ENCODE peak calls at places on chromosomes 2 and 18, in five cellular contexts. One of them, this sample, is unnamed.

GRCh38 chr2:18378020-18378653 is 182.3 kb downstream of the RDH14 start:
- DNase-seq in occipital lobe: no peak
- DNase-seq in EL: peak
- DNase-seq in fibroblast of villous mesenchyme: peak
- DNase-seq in activated effector memory CD4-positive, alpha-beta T cell treated with Interleukin-2 at 50 U/mL for 16 hours: no peak
- DNase-seq in this sample: peak

GRCh38 chr18:26429535-26429934 is 118.8 kb downstream of the KCTD1 start:
- DNase-seq in occipital lobe: no peak
- DNase-seq in EL: peak
- DNase-seq in fibroblast of villous mesenchyme: peak
- DNase-seq in activated effector memory CD4-positive, alpha-beta T cell treated with Interleukin-2 at 50 U/mL for 16 hours: no peak
- DNase-seq in this sample: peak

GRCh38 chr18:63378919-63379638 is 12.1 kb upstream of the KDSR start:
- DNase-seq in occipital lobe: no peak
- DNase-seq in EL: no peak
- DNase-seq in fibroblast of villous mesenchyme: peak
- DNase-seq in activated effector memory CD4-positive, alpha-beta T cell treated with Interleukin-2 at 50 U/mL for 16 hours: no peak
- DNase-seq in this sample: no peak

GRCh38 chr2:170336916-170337315 is 159.0 kb downstream of the MYO3B start:
- DNase-seq in occipital lobe: no peak
- DNase-seq in EL: no peak
- DNase-seq in fibroblast of villous mesenchyme: no peak
- DNase-seq in activated effector memory CD4-positive, alpha-beta T cell treated with Interleukin-2 at 50 U/mL for 16 hours: no peak
- DNase-seq in this sample: no peak

GRCh38 chr18:80228051-80228848 is 19.1 kb downstream of the PARD6G start:
- DNase-seq in occipital lobe: no peak
- DNase-seq in EL: no peak
- DNase-seq in fibroblast of villous mesenchyme: no peak
- DNase-seq in activated effector memory CD4-positive, alpha-beta T cell treated with Interleukin-2 at 50 U/mL for 16 hours: no peak
- DNase-seq in this sample: no peak

GRCh38 chr18:49886891-49887764 is 73.8 kb upstream of the ACAA2 start:
- DNase-seq in occipital lobe: no peak
- DNase-seq in EL: no peak
- DNase-seq in fibroblast of villous mesenchyme: no peak
- DNase-seq in activated effector memory CD4-positive, alpha-beta T cell treated with Interleukin-2 at 50 U/mL for 16 hours: no peak
- DNase-seq in this sample: no peak

GRCh38 chr2:171523969-171524401 is 1.7 kb downstream of the CYBRD1 start:
- DNase-seq in occipital lobe: no peak
- DNase-seq in EL: peak
- DNase-seq in fibroblast of villous mesenchyme: peak
- DNase-seq in activated effector memory CD4-positive, alpha-beta T cell treated with Interleukin-2 at 50 U/mL for 16 hours: no peak
- DNase-seq in this sample: no peak

GRCh38 chr2:1140389-1141003 is 189.8 kb downstream of the SNTG2 start:
- DNase-seq in occipital lobe: no peak
- DNase-seq in EL: peak
- DNase-seq in fibroblast of villous mesenchyme: no peak
- DNase-seq in activated effector memory CD4-positive, alpha-beta T cell treated with Interleukin-2 at 50 U/mL for 16 hours: peak
- DNase-seq in this sample: peak

GRCh38 chr2:16476168-16476567 is 189.5 kb downstream of the CYRIA start:
- DNase-seq in occipital lobe: no peak
- DNase-seq in EL: no peak
- DNase-seq in fibroblast of villous mesenchyme: no peak
- DNase-seq in activated effector memory CD4-positive, alpha-beta T cell treated with Interleukin-2 at 50 U/mL for 16 hours: no peak
- DNase-seq in this sample: no peak

GRCh38 chr2:15435474-15435873 is 125.7 kb downstream of the NBAS start:
- DNase-seq in occipital lobe: no peak
- DNase-seq in EL: no peak
- DNase-seq in fibroblast of villous mesenchyme: no peak
- DNase-seq in activated effector memory CD4-positive, alpha-beta T cell treated with Interleukin-2 at 50 U/mL for 16 hours: no peak
- DNase-seq in this sample: no peak